ENCODE peak calls at places on chromosomes 2 and 18, in seven cellular contexts. T, S, I, J, A, B and Y are unnamed samples.

GRCh38 chr18:11040823-11041712 is 108.3 kb downstream of the PIEZO2 start:
- DNase-seq in I (peak), B (peak), S (peak), J (peak), T (no peak), A (peak), Y (peak)

GRCh38 chr2:46082531-46083485 is 214.4 kb upstream of the EPAS1 start:
- DNase-seq in I (peak), J (peak), S (no peak), A (no peak), B (no peak), T (no peak), Y (peak)

GRCh38 chr2:27393225-27393624 is 12.7 kb upstream of the ZNF513 start:
- DNase-seq in J (no peak), B (no peak), I (no peak), S (no peak), A (no peak), T (no peak), Y (no peak)

GRCh38 chr2:43127208-43127940 is 99.0 kb downstream of the ZFP36L2 start:
- DNase-seq in T (no peak), I (peak), B (peak), S (peak), J (peak), A (peak), Y (peak)

GRCh38 chr2:141492816-141493215 is 638.0 kb downstream of the LRP1B start:
- DNase-seq in I (no peak), T (no peak), J (no peak), B (no peak), A (no peak), S (no peak), Y (no peak)

GRCh38 chr18:48800479-48800876 is 150.3 kb downstream of the SMAD7 start:
- DNase-seq in S (peak), B (no peak), A (no peak), I (no peak), T (no peak), J (no peak), Y (no peak)

GRCh38 chr18:79382681-79383387 is 12.9 kb upstream of the NFATC1 start:
- DNase-seq in A (no peak), B (no peak), J (no peak), S (peak), I (no peak), T (no peak), Y (no peak)

GRCh38 chr2:27667439-27667838 is 3.8 kb downstream of the SLC4A1AP start:
- DNase-seq in J (no peak), A (no peak), B (no peak), T (no peak), I (no peak), S (no peak), Y (no peak)

GRCh38 chr18:64254399-64255093 is 105.7 kb upstream of the LINC00305 start:
- DNase-seq in A (no peak), T (no peak), J (no peak), S (no peak), B (no peak), I (no peak), Y (no peak)

GRCh38 chr2:62966995-62967394 is 83.6 kb upstream of the OTX1 start:
- DNase-seq in B (no peak), T (no peak), I (no peak), S (no peak), J (no peak), A (no peak), Y (no peak)

GRCh38 chr2:18584608-18584954 is 4.8 kb downstream of the NT5C1B start:
- DNase-seq in J (no peak), B (no peak), T (no peak), S (no peak), I (no peak), A (no peak), Y (no peak)